ENCODE peak calls at places on chromosomes 2 and 18, in six cellular contexts. C is astrocyte; S is KBM-7; J is transverse colon; L is posterior cingulate gyrus; W is CD8-positive, alpha-beta T cell. E is an unnamed sample.

GRCh38 chr2:217993817-217994459 is 8.9 kb downstream of the TNS1 start:
- DNase-seq in J (peak), S (peak), C (no peak), W (peak), L (peak), E (peak)

GRCh38 chr2:61438670-61439069 is 32.2 kb downstream of the USP34 start:
- DNase-seq in S (no peak), L (no peak), W (no peak), J (no peak), C (no peak), E (no peak)

GRCh38 chr2:157919181-157919580 is 43.1 kb upstream of the ACVR1 start:
- DNase-seq in L (no peak), W (no peak), C (no peak), S (no peak), J (no peak), E (no peak)

GRCh38 chr2:101251844-101252407 is 760 bp upstream of the CNOT11 start:
- DNase-seq in W (peak), J (peak), L (no peak), C (no peak), S (no peak), E (peak)

GRCh38 chr18:48798334-48799197 is 152.2 kb downstream of the SMAD7 start:
- DNase-seq in W (no peak), C (no peak), J (peak), L (peak), S (no peak), E (peak)

GRCh38 chr2:123688504-123688903 is 336.6 kb upstream of the CNTNAP5 start:
- DNase-seq in J (no peak), S (no peak), W (no peak), C (no peak), L (no peak), E (no peak)

GRCh38 chr2:23221236-23221635 is 163.7 kb upstream of the KLHL29 start:
- DNase-seq in W (no peak), C (no peak), S (no peak), J (no peak), L (no peak), E (no peak)

GRCh38 chr2:3141696-3142095 is 235.9 kb downstream of the EIPR1 start:
- DNase-seq in S (no peak), J (no peak), W (no peak), C (no peak), L (no peak), E (no peak)

GRCh38 chr2:47455411-47455810 is 52.5 kb downstream of the MSH2 start:
- DNase-seq in W (no peak), S (no peak), C (no peak), L (no peak), J (no peak), E (no peak)

GRCh38 chr2:23843051-23843976 is 83.6 kb downstream of the ATAD2B start:
- DNase-seq in C (peak), W (no peak), S (no peak), J (no peak), L (no peak), E (no peak)

GRCh38 chr2:70523996-70524965 is 29.3 kb downstream of the TGFA start:
- DNase-seq in J (peak), L (no peak), S (peak), W (peak), C (peak), E (peak)

GRCh38 chr2:75627902-75628504 is 18.6 kb upstream of the MRPL19 start:
- DNase-seq in C (peak), L (peak), S (peak), J (peak), W (peak), E (peak)

GRCh38 chr2:120523766-120524165 is 177.8 kb downstream of the INHBB start:
- DNase-seq in L (no peak), J (no peak), W (no peak), C (no peak), S (no peak), E (no peak)

GRCh38 chr18:34018358-34018757 is 206.4 kb downstream of the NOL4 start:
- DNase-seq in W (no peak), L (no peak), C (no peak), J (no peak), S (no peak), E (no peak)

GRCh38 chr2:75865702-75866101 is 155.0 kb upstream of the GCFC2 start:
- DNase-seq in W (no peak), L (no peak), S (no peak), J (no peak), C (no peak), E (no peak)

GRCh38 chr2:28296904-28297303 is 95.8 kb upstream of the FOSL2 start:
- DNase-seq in C (no peak), J (no peak), S (no peak), L (no peak), W (no peak), E (no peak)

GRCh38 chr2:180790891-180791290 is 189.5 kb upstream of the UBE2E3 start:
- DNase-seq in S (no peak), J (no peak), C (no peak), W (no peak), L (no peak), E (no peak)

GRCh38 chr2:127658641-127659407 is 12.9 kb downstream of the GPR17 start:
- DNase-seq in W (no peak), J (peak), L (no peak), S (no peak), C (no peak), E (no peak)

GRCh38 chr2:100321181-100321880 is 970 bp downstream of the LONRF2 start:
- DNase-seq in S (no peak), W (no peak), C (peak), J (no peak), L (peak), E (peak)

GRCh38 chr2:8657423-8658062 is 24.3 kb upstream of the ID2 start:
- DNase-seq in C (no peak), L (no peak), J (no peak), W (no peak), S (peak), E (no peak)

GRCh38 chr2:23497063-23497462 is 112.1 kb downstream of the KLHL29 start:
- DNase-seq in C (peak), S (peak), W (no peak), L (no peak), J (no peak), E (no peak)

GRCh38 chr2:189129971-189130370 is 49.6 kb downstream of the COL5A2 start:
- DNase-seq in J (no peak), C (peak), S (no peak), W (no peak), L (no peak), E (no peak)

GRCh38 chr2:54561795-54562592 is 105.9 kb downstream of the SPTBN1 start:
- DNase-seq in L (no peak), J (no peak), S (peak), C (no peak), W (no peak), E (no peak)

GRCh38 chr2:171595896-171596295 is 73.6 kb downstream of the CYBRD1 start:
- DNase-seq in J (no peak), C (peak), S (no peak), L (no peak), W (no peak), E (no peak)

GRCh38 chr2:42921721-42922120 is 129.3 kb upstream of the HAAO start:
- DNase-seq in L (no peak), W (no peak), J (no peak), S (no peak), C (no peak), E (no peak)

GRCh38 chr2:289362-290089 is 1.6 kb upstream of the ALKAL2 start:
- DNase-seq in C (peak), W (no peak), J (peak), L (no peak), S (peak), E (peak)

GRCh38 chr18:37665346-37665745 is 99.7 kb upstream of the CELF4 start:
- DNase-seq in C (no peak), S (no peak), J (no peak), W (no peak), L (no peak), E (no peak)

GRCh38 chr2:222318712-222319575 is 20.1 kb upstream of the PAX3 start:
- DNase-seq in S (peak), W (no peak), L (no peak), C (no peak), J (no peak), E (no peak)

GRCh38 chr2:18552351-18553077 is 7.9 kb downstream of the RDH14 start:
- DNase-seq in J (no peak), C (peak), L (no peak), S (peak), W (no peak), E (no peak)

GRCh38 chr2:140744379-140744778 is 1386.4 kb downstream of the LRP1B start:
- DNase-seq in J (no peak), S (no peak), L (no peak), C (no peak), W (no peak), E (no peak)

GRCh38 chr2:205435970-205436369 is 246.3 kb upstream of the NRP2 start:
- DNase-seq in C (peak), L (no peak), S (no peak), J (no peak), W (no peak), E (no peak)

GRCh38 chr2:55917117-55917516 is 6.5 kb downstream of the EFEMP1 start:
- DNase-seq in L (no peak), S (no peak), C (no peak), J (no peak), W (no peak), E (no peak)

GRCh38 chr18:50816767-50817166 is 3.0 kb downstream of the MRO start:
- DNase-seq in J (no peak), S (no peak), W (no peak), C (peak), L (no peak), E (no peak)

E was measured in pancreas.